ENCODE peak calls at places on chromosome 16, in six cellular contexts. Q, C, B, P, T and F are unnamed samples.

GRCh38 chr16:69522732-69523404 is 42.9 kb upstream of the NFAT5 start:
- DNase-seq in B (no peak), T (no peak), Q (no peak), C (no peak), P (no peak), F (peak)

GRCh38 chr16:85662976-85663830 is 25.6 kb downstream of the GINS2 start:
- DNase-seq in B (no peak), Q (no peak), P (no peak), C (no peak), T (no peak), F (no peak)

GRCh38 chr16:9836118-9836736 is 346.0 kb downstream of the GRIN2A start:
- DNase-seq in P (no peak), B (no peak), T (peak), Q (no peak), C (no peak), F (no peak)

GRCh38 chr16:25568991-25569390 is 122.8 kb upstream of the HS3ST4 start:
- DNase-seq in P (no peak), Q (peak), B (no peak), C (no peak), T (no peak), F (no peak)

GRCh38 chr16:70683146-70683944 is 2.5 kb downstream of the MTSS2 start:
- DNase-seq in B (no peak), P (no peak), Q (no peak), T (no peak), C (no peak), F (no peak)

GRCh38 chr16:86220552-86220951 is 289.8 kb upstream of the FOXF1 start:
- DNase-seq in P (no peak), Q (no peak), B (no peak), T (no peak), C (no peak), F (no peak)

GRCh38 chr16:6349725-6350124 is 982.9 kb upstream of the RBFOX1 start:
- DNase-seq in Q (no peak), P (no peak), C (no peak), T (no peak), B (no peak), F (no peak)

GRCh38 chr16:85935957-85936760 is 37.2 kb downstream of the IRF8 start:
- DNase-seq in T (peak), P (peak), Q (no peak), C (peak), B (peak), F (peak)

GRCh38 chr16:1331712-1332617 is 1.5 kb upstream of the BAIAP3 start:
- DNase-seq in P (peak), T (peak), Q (no peak), B (peak), C (no peak), F (peak)

GRCh38 chr16:81523387-81524115 is 78.9 kb downstream of the CMIP start:
- DNase-seq in Q (peak), P (no peak), B (no peak), C (peak), T (peak), F (peak)

GRCh38 chr16:86676216-86676800 is 98.0 kb downstream of the FOXL1 start:
- DNase-seq in B (no peak), Q (peak), P (no peak), C (peak), T (peak), F (peak)

GRCh38 chr16:11207646-11208045 is 48.4 kb downstream of the SOCS1 start:
- DNase-seq in B (no peak), C (no peak), T (no peak), P (no peak), Q (no peak), F (no peak)

GRCh38 chr16:17368951-17369350 is 101.8 kb downstream of the XYLT1 start:
- DNase-seq in P (no peak), C (no peak), Q (no peak), B (no peak), T (no peak), F (no peak)

GRCh38 chr16:27199747-27200146 is 3.6 kb upstream of the KDM8 start:
- DNase-seq in B (no peak), Q (no peak), P (no peak), C (peak), T (no peak), F (peak)

GRCh38 chr16:29665294-29666077 is 2.4 kb downstream of the SPN start:
- DNase-seq in C (no peak), P (no peak), B (no peak), Q (no peak), T (no peak), F (no peak)

GRCh38 chr16:84617068-84617630 is 729 bp downstream of the COTL1 start:
- DNase-seq in C (peak), B (peak), P (no peak), Q (peak), T (no peak), F (peak)